ENCODE peak calls at places on chromosomes 13 and 19, in six cellular contexts. One of them, this sample, is unnamed.

GRCh38 chr13:110283661-110284516 is 23.1 kb downstream of the COL4A1 start:
- DNase-seq in GM23338: no peak
- DNase-seq in BJ: peak
- DNase-seq in HFF-Myc: no peak
- DNase-seq in hepatocyte: no peak
- DNase-seq in cardiac muscle cell: no peak
- DNase-seq in this sample: no peak

GRCh38 chr13:98878421-98879126 is 99.3 kb downstream of the DOCK9 start:
- DNase-seq in GM23338: no peak
- DNase-seq in BJ: no peak
- DNase-seq in HFF-Myc: no peak
- DNase-seq in hepatocyte: no peak
- DNase-seq in cardiac muscle cell: no peak
- DNase-seq in this sample: no peak

GRCh38 chr13:30720470-30720869 is 14.9 kb upstream of the ALOX5AP start:
- DNase-seq in GM23338: no peak
- DNase-seq in BJ: no peak
- DNase-seq in HFF-Myc: no peak
- DNase-seq in hepatocyte: no peak
- DNase-seq in cardiac muscle cell: no peak
- DNase-seq in this sample: no peak

GRCh38 chr19:55206664-55207500 is 2.4 kb downstream of the PTPRH start:
- DNase-seq in GM23338: peak
- DNase-seq in BJ: peak
- DNase-seq in HFF-Myc: peak
- DNase-seq in hepatocyte: peak
- DNase-seq in cardiac muscle cell: peak
- DNase-seq in this sample: peak

GRCh38 chr13:44506719-44507118 is 69.4 kb downstream of the TSC22D1 start:
- DNase-seq in GM23338: no peak
- DNase-seq in BJ: no peak
- DNase-seq in HFF-Myc: no peak
- DNase-seq in hepatocyte: no peak
- DNase-seq in cardiac muscle cell: no peak
- DNase-seq in this sample: no peak

GRCh38 chr13:29624997-29625396 is 29.5 kb upstream of the SLC7A1 start:
- DNase-seq in GM23338: no peak
- DNase-seq in BJ: no peak
- DNase-seq in HFF-Myc: no peak
- DNase-seq in hepatocyte: no peak
- DNase-seq in cardiac muscle cell: no peak
- DNase-seq in this sample: no peak

GRCh38 chr13:59061621-59062020 is 1102.1 kb downstream of the DIAPH3 start:
- DNase-seq in GM23338: no peak
- DNase-seq in BJ: no peak
- DNase-seq in HFF-Myc: no peak
- DNase-seq in hepatocyte: no peak
- DNase-seq in cardiac muscle cell: no peak
- DNase-seq in this sample: no peak

GRCh38 chr19:39053276-39054090 is 21.1 kb upstream of the FBXO27 start:
- DNase-seq in GM23338: no peak
- DNase-seq in BJ: no peak
- DNase-seq in HFF-Myc: no peak
- DNase-seq in hepatocyte: peak
- DNase-seq in cardiac muscle cell: no peak
- DNase-seq in this sample: no peak

GRCh38 chr13:38090913-38091312 is 221.3 kb upstream of the TRPC4 start:
- DNase-seq in GM23338: no peak
- DNase-seq in BJ: no peak
- DNase-seq in HFF-Myc: no peak
- DNase-seq in hepatocyte: no peak
- DNase-seq in cardiac muscle cell: no peak
- DNase-seq in this sample: no peak

GRCh38 chr19:15280048-15280725 is 47.9 kb upstream of the EPHX3 start:
- DNase-seq in GM23338: no peak
- DNase-seq in BJ: no peak
- DNase-seq in HFF-Myc: peak
- DNase-seq in hepatocyte: no peak
- DNase-seq in cardiac muscle cell: no peak
- DNase-seq in this sample: no peak

GRCh38 chr19:19361075-19361594 is 40.5 kb downstream of the MAU2 start:
- DNase-seq in GM23338: peak
- DNase-seq in BJ: peak
- DNase-seq in HFF-Myc: peak
- DNase-seq in hepatocyte: peak
- DNase-seq in cardiac muscle cell: peak
- DNase-seq in this sample: peak

GRCh38 chr19:55651236-55651635 is 3.2 kb downstream of the CCDC106 start:
- DNase-seq in GM23338: no peak
- DNase-seq in BJ: no peak
- DNase-seq in HFF-Myc: no peak
- DNase-seq in hepatocyte: no peak
- DNase-seq in cardiac muscle cell: no peak
- DNase-seq in this sample: no peak

GRCh38 chr13:39284801-39285388 is 246.6 kb downstream of the NHLRC3 start:
- DNase-seq in GM23338: peak
- DNase-seq in BJ: no peak
- DNase-seq in HFF-Myc: no peak
- DNase-seq in hepatocyte: no peak
- DNase-seq in cardiac muscle cell: no peak
- DNase-seq in this sample: no peak

GRCh38 chr19:2081873-2082810 is 14.0 kb downstream of the MOB3A start:
- DNase-seq in GM23338: no peak
- DNase-seq in BJ: no peak
- DNase-seq in HFF-Myc: no peak
- DNase-seq in hepatocyte: no peak
- DNase-seq in cardiac muscle cell: no peak
- DNase-seq in this sample: no peak

GRCh38 chr13:46377554-46377953 is 9.5 kb downstream of the RUBCNL start:
- DNase-seq in GM23338: no peak
- DNase-seq in BJ: no peak
- DNase-seq in HFF-Myc: no peak
- DNase-seq in hepatocyte: no peak
- DNase-seq in cardiac muscle cell: no peak
- DNase-seq in this sample: no peak

GRCh38 chr13:30021611-30022010 is 171.2 kb upstream of the UBL3 start:
- DNase-seq in GM23338: no peak
- DNase-seq in BJ: no peak
- DNase-seq in HFF-Myc: peak
- DNase-seq in hepatocyte: no peak
- DNase-seq in cardiac muscle cell: no peak
- DNase-seq in this sample: no peak

GRCh38 chr19:6564393-6564792 is 26.6 kb downstream of the CD70 start:
- DNase-seq in GM23338: peak
- DNase-seq in BJ: no peak
- DNase-seq in HFF-Myc: no peak
- DNase-seq in hepatocyte: no peak
- DNase-seq in cardiac muscle cell: no peak
- DNase-seq in this sample: no peak

GRCh38 chr13:99467764-99468163 is 33.5 kb upstream of the TM9SF2 start:
- DNase-seq in GM23338: no peak
- DNase-seq in BJ: peak
- DNase-seq in HFF-Myc: no peak
- DNase-seq in hepatocyte: peak
- DNase-seq in cardiac muscle cell: no peak
- DNase-seq in this sample: peak

GRCh38 chr19:2424686-2425621 is 2.4 kb downstream of the TIMM13 start:
- DNase-seq in GM23338: peak
- DNase-seq in BJ: no peak
- DNase-seq in HFF-Myc: no peak
- DNase-seq in hepatocyte: peak
- DNase-seq in cardiac muscle cell: peak
- DNase-seq in this sample: peak

GRCh38 chr13:45615501-45616101 is at the start of gene ERICH6B:
- DNase-seq in GM23338: peak
- DNase-seq in BJ: no peak
- DNase-seq in HFF-Myc: no peak
- DNase-seq in hepatocyte: peak
- DNase-seq in cardiac muscle cell: peak
- DNase-seq in this sample: no peak

GRCh38 chr13:41648314-41648935 is 191.1 kb downstream of the RGCC start:
- DNase-seq in GM23338: peak
- DNase-seq in BJ: no peak
- DNase-seq in HFF-Myc: no peak
- DNase-seq in hepatocyte: peak
- DNase-seq in cardiac muscle cell: no peak
- DNase-seq in this sample: peak

GRCh38 chr19:808176-808741 is 11.0 kb downstream of the PTBP1 start:
- DNase-seq in GM23338: no peak
- DNase-seq in BJ: no peak
- DNase-seq in HFF-Myc: no peak
- DNase-seq in hepatocyte: no peak
- DNase-seq in cardiac muscle cell: no peak
- DNase-seq in this sample: no peak

GRCh38 chr19:2027361-2027760 is 11.8 kb upstream of the BTBD2 start:
- DNase-seq in GM23338: no peak
- DNase-seq in BJ: peak
- DNase-seq in HFF-Myc: no peak
- DNase-seq in hepatocyte: no peak
- DNase-seq in cardiac muscle cell: no peak
- DNase-seq in this sample: no peak

GRCh38 chr19:1864480-1865171 is 1.2 kb upstream of the KLF16 start:
- DNase-seq in GM23338: peak
- DNase-seq in BJ: no peak
- DNase-seq in HFF-Myc: no peak
- DNase-seq in hepatocyte: peak
- DNase-seq in cardiac muscle cell: peak
- DNase-seq in this sample: no peak

GRCh38 chr13:23870356-23871146 is 18.6 kb downstream of the MIPEP start:
- DNase-seq in GM23338: no peak
- DNase-seq in BJ: no peak
- DNase-seq in HFF-Myc: no peak
- DNase-seq in hepatocyte: no peak
- DNase-seq in cardiac muscle cell: no peak
- DNase-seq in this sample: no peak

GRCh38 chr19:50646074-50646807 is 3.0 kb upstream of the C19orf81 start:
- DNase-seq in GM23338: no peak
- DNase-seq in BJ: no peak
- DNase-seq in HFF-Myc: peak
- DNase-seq in hepatocyte: peak
- DNase-seq in cardiac muscle cell: no peak
- DNase-seq in this sample: peak

GRCh38 chr13:99323488-99323887 is 16.3 kb upstream of the GPR183 start:
- DNase-seq in GM23338: no peak
- DNase-seq in BJ: no peak
- DNase-seq in HFF-Myc: no peak
- DNase-seq in hepatocyte: no peak
- DNase-seq in cardiac muscle cell: no peak
- DNase-seq in this sample: no peak

GRCh38 chr19:45824041-45824471 is 8.9 kb upstream of the RSPH6A start:
- DNase-seq in GM23338: no peak
- DNase-seq in BJ: no peak
- DNase-seq in HFF-Myc: no peak
- DNase-seq in hepatocyte: no peak
- DNase-seq in cardiac muscle cell: no peak
- DNase-seq in this sample: no peak

GRCh38 chr19:45972081-45972943 is 1.4 kb downstream of the NOVA2 start:
- DNase-seq in GM23338: no peak
- DNase-seq in BJ: no peak
- DNase-seq in HFF-Myc: no peak
- DNase-seq in hepatocyte: no peak
- DNase-seq in cardiac muscle cell: no peak
- DNase-seq in this sample: no peak

DNA sequence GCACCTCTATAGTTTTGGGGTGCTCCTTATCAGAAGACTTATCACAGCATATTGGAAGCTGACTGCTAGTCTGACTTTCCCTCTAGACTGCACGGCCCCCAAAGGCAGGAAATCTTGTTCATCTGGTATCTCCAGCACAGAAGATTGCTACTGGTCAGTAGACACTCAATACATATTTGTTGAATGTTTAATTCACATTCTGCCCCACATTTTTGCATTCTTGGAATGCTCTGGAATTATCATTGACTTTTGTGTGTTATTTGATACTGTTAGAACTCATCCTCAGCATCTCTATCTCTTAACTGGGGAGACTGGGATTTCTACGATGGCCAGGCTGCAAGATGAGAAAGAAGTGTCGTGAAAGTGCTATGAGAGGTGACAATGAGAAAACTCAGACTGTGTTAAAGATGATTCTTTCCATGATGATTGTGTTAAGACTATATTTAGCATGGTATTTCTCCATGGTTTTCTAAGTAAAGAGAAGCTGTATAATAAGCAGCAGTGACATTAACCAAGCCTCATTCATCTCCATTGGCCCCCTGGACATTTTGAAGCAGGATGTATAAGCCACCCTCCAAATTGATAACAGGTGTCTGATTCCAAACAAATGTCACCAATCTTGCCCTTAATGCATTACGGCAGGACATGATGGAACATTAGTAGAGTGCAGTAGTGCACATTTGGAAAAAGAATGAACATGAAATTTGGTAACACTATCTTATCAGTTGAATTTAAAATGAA is 440.9 kb downstream of the RFC3 start:
- DNase-seq in GM23338: no peak
- DNase-seq in BJ: no peak
- DNase-seq in HFF-Myc: no peak
- DNase-seq in hepatocyte: no peak
- DNase-seq in cardiac muscle cell: no peak
- DNase-seq in this sample: no peak
- H3K4me3 ChIP-seq in GM23338: no peak
- H3K4me3 ChIP-seq in BJ: no peak
- H3K4me3 ChIP-seq in HFF-Myc: no peak
- H3K4me3 ChIP-seq in hepatocyte: no peak
- H3K4me3 ChIP-seq in cardiac muscle cell: no peak
- H3K4me3 ChIP-seq in this sample: no peak

GRCh38 chr19:17718467-17718987 is 753 bp upstream of the MAP1S start:
- DNase-seq in GM23338: no peak
- DNase-seq in BJ: no peak
- DNase-seq in HFF-Myc: no peak
- DNase-seq in hepatocyte: no peak
- DNase-seq in cardiac muscle cell: no peak
- DNase-seq in this sample: no peak
- H3K4me3 ChIP-seq in GM23338: peak
- H3K4me3 ChIP-seq in BJ: no peak
- H3K4me3 ChIP-seq in HFF-Myc: no peak
- H3K4me3 ChIP-seq in hepatocyte: no peak
- H3K4me3 ChIP-seq in cardiac muscle cell: peak
- H3K4me3 ChIP-seq in this sample: no peak

DNA sequence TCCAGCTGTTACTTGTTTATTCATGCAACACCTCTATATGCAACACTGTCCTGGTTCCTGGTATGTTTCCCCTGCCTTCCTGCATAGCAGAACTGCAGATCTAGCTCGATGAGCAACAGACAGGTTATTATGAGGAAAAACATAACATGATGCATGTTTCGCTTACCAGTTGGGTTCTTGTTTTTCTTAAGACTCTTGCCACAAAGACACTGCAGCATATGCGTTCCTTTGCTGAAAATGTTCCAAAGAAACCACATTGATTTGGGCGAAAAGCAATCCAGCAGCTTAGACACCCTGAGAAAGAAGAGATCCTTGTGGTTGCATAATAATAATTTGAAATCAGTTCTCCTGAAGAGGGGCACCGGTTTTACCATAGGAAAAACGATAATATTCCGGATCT is 543 bp downstream of the FGF14 start:
- DNase-seq in GM23338: no peak
- DNase-seq in BJ: no peak
- DNase-seq in HFF-Myc: no peak
- DNase-seq in hepatocyte: no peak
- DNase-seq in cardiac muscle cell: no peak
- DNase-seq in this sample: no peak
- H3K4me3 ChIP-seq in GM23338: peak
- H3K4me3 ChIP-seq in BJ: no peak
- H3K4me3 ChIP-seq in HFF-Myc: no peak
- H3K4me3 ChIP-seq in hepatocyte: no peak
- H3K4me3 ChIP-seq in cardiac muscle cell: no peak
- H3K4me3 ChIP-seq in this sample: peak

GRCh38 chr13:71864094-71864980 is 2.7 kb downstream of the DACH1 start:
- DNase-seq in GM23338: peak
- DNase-seq in BJ: no peak
- DNase-seq in HFF-Myc: no peak
- DNase-seq in hepatocyte: peak
- DNase-seq in cardiac muscle cell: peak
- DNase-seq in this sample: no peak
- H3K4me3 ChIP-seq in GM23338: peak
- H3K4me3 ChIP-seq in BJ: peak
- H3K4me3 ChIP-seq in HFF-Myc: peak
- H3K4me3 ChIP-seq in hepatocyte: peak
- H3K4me3 ChIP-seq in cardiac muscle cell: peak
- H3K4me3 ChIP-seq in this sample: peak